ENCODE peak calls at places on chromosomes 1 and 21, in ten cellular contexts. O, M, P, E, F, Z, L, D, W and K are unnamed samples. For H3K9me3, the result is how much of the 10 kb centered on the place peaks cover.

GRCh38 chr21:42833439-42833815 is 45.9 kb downstream of the WDR4 start:
- DNase-seq in L (peak), W (no peak), F (peak), O (no peak), D (no peak), M (no peak), Z (no peak), E (no peak), P (no peak), K (no peak)

GRCh38 chr21:45404726-45405270 is at the start of gene COL18A1:
- DNase-seq in L (no peak), D (peak), P (no peak), O (peak), F (peak), M (no peak), W (peak), Z (no peak), E (no peak), K (no peak)

GRCh38 chr1:198330982-198331620 is 174.3 kb downstream of the NEK7 start:
- DNase-seq in W (no peak), E (no peak), P (no peak), F (no peak), D (no peak), L (no peak), M (no peak), Z (no peak), O (no peak), K (no peak)

GRCh38 chr1:36101546-36101945 is 12.9 kb downstream of the ADPRS start:
- DNase-seq in Z (no peak), D (no peak), O (peak), E (no peak), F (no peak), W (no peak), M (no peak), L (no peak), P (no peak), K (no peak)

GRCh38 chr1:93847811-93848288 is 31.2 kb downstream of the DNTTIP2 start:
- DNase-seq in D (peak), F (peak), L (peak), M (peak), E (peak), O (peak), P (peak), W (peak), Z (peak), K (peak)

GRCh38 chr1:43651922-43652321 is 2.0 kb downstream of the KDM4A start:
- DNase-seq in P (no peak), E (no peak), Z (no peak), W (no peak), F (no peak), L (no peak), O (no peak), M (no peak), D (no peak), K (no peak)

GRCh38 chr1:26409191-26409751 is 1.3 kb upstream of the LIN28A start:
- DNase-seq in E (no peak), F (peak), W (peak), Z (no peak), M (no peak), D (no peak), L (peak), O (no peak), P (no peak), K (no peak)

GRCh38 chr1:44089371-44090070 is 29.1 kb upstream of the KLF17 start:
- DNase-seq in L (no peak), E (no peak), W (no peak), O (no peak), P (no peak), M (no peak), Z (no peak), F (no peak), D (no peak), K (no peak)

GRCh38 chr21:26844258-26845065 is 747 bp downstream of the ADAMTS1 start:
- DNase-seq in D (no peak), W (peak), P (no peak), Z (no peak), L (no peak), O (peak), F (no peak), M (peak), E (no peak), K (no peak)

GRCh38 chr1:204110894-204111633 is 38.1 kb downstream of the SOX13 start:
- DNase-seq in F (no peak), L (no peak), E (no peak), O (no peak), P (no peak), D (no peak), Z (no peak), M (no peak), W (no peak), K (no peak)

GRCh38 chr1:59057211-59057694 is 239.6 kb upstream of the FGGY start:
- DNase-seq in P (no peak), M (peak), L (no peak), W (peak), O (peak), E (peak), Z (peak), F (no peak), D (no peak), K (no peak)

GRCh38 chr21:44940116-44940631 is 345 bp downstream of the SLX9 start:
- DNase-seq in L (no peak), O (peak), Z (no peak), F (no peak), M (no peak), W (no peak), E (no peak), D (no peak), P (no peak), K (no peak)

GRCh38 chr1:25790472-25790871 is 9.5 kb upstream of the SELENON start:
- DNase-seq in O (no peak), F (no peak), D (no peak), M (no peak), W (no peak), E (no peak), L (no peak), Z (no peak), P (no peak), K (no peak)

GRCh38 chr1:229657993-229658755 is 32.1 kb downstream of the URB2 start:
- DNase-seq in E (no peak), Z (no peak), F (no peak), P (no peak), O (no peak), L (no peak), D (no peak), W (no peak), M (no peak), K (no peak)

GRCh38 chr1:10986525-10986890 is 25.9 kb upstream of the TARDBP start:
- DNase-seq in W (no peak), M (no peak), O (no peak), P (no peak), F (no peak), D (no peak), Z (no peak), L (no peak), E (no peak), K (no peak)

GRCh38 chr21:45325206-45326168 is 37.8 kb upstream of the POFUT2 start:
- DNase-seq in P (no peak), L (no peak), D (no peak), W (no peak), M (no peak), Z (no peak), E (no peak), O (no peak), F (no peak), K (no peak)

GRCh38 chr1:155052412-155053400 is 1.6 kb downstream of the ADAM15 start:
- DNase-seq in F (peak), P (no peak), E (no peak), L (no peak), O (no peak), Z (no peak), D (no peak), M (no peak), W (no peak), K (no peak)

GRCh38 chr1:211371406-211372105 is 44.9 kb downstream of the TRAF5 start:
- DNase-seq in L (no peak), M (no peak), F (no peak), W (peak), Z (no peak), D (no peak), P (no peak), O (no peak), E (no peak), K (no peak)

GRCh38 chr1:228066891-228067654 is 15.4 kb upstream of the ARF1 start:
- DNase-seq in D (no peak), L (no peak), E (no peak), P (no peak), F (no peak), O (peak), Z (no peak), M (no peak), W (no peak), K (no peak)

GRCh38 chr1:231203259-231204057 is 37.6 kb upstream of the GNPAT start:
- DNase-seq in O (no peak), Z (no peak), P (no peak), W (no peak), F (no peak), L (no peak), M (no peak), E (no peak), D (no peak), K (no peak)

GRCh38 chr1:89112871-89113613 is 12.9 kb downstream of the GBP2 start:
- DNase-seq in M (no peak), E (no peak), L (no peak), P (no peak), D (no peak), Z (no peak), W (no peak), O (no peak), F (no peak), K (no peak)

GRCh38 chr1:246638941-246639655 is 72.8 kb downstream of the CNST start:
- DNase-seq in O (no peak), W (no peak), D (no peak), P (no peak), Z (no peak), E (no peak), F (peak), L (no peak), M (no peak), K (no peak)
- H3K9me3 ChIP-seq in O (under half), W (under half), D (under half), P (under half), Z (under half), E (under half), F (under half), L (under half), M (under half), K (under half)

GRCh38 chr1:171637928-171638576 is 14.4 kb downstream of the MYOC start:
- DNase-seq in D (no peak), M (no peak), F (no peak), O (no peak), E (no peak), P (no peak), W (no peak), Z (no peak), L (no peak), K (no peak)
- H3K27ac ChIP-seq in D (no peak), M (no peak), F (no peak), O (no peak), E (no peak), P (no peak), W (no peak), Z (no peak), L (no peak), K (no peak)

DNA sequence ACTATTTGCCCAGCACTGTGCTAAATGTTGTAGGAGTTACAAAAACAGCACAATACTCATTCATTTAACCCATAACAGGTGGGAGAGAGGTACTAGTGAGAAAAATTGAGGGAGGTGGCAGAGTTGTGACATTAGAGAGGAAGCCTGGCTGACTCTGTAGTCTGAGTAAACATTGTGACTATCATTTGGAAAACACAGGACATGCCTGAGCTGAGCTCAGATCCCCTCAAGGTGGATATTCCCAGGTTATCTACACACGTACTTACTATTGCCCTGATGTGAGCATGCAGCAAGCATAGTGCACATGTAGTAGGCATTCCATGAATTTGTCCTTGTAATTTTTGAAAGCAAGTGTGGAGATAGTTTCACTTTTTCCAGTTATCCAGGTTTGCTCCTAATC is 10.9 kb downstream of the CAMK1G start:
- DNase-seq in M (no peak), E (no peak), O (no peak), D (no peak), F (no peak), W (no peak), Z (no peak), P (no peak), L (no peak), K (no peak)
- H3K4me3 ChIP-seq in M (no peak), E (no peak), O (no peak), D (no peak), F (no peak), W (no peak), Z (no peak), P (no peak), L (no peak), K (no peak)

GRCh38 chr1:4106731-4107130 is 206.7 kb upstream of the C1orf174 start:
- DNase-seq in D (no peak), M (no peak), O (peak), W (no peak), P (no peak), E (no peak), F (no peak), Z (no peak), L (no peak), K (no peak)
- H3K9me3 ChIP-seq in D (under half), M (under half), O (under half), W (under half), P (under half), E (under half), F (under half), Z (half or more), L (under half), K (under half)